ENCODE peak calls at places on chromosomes 7 and 10, in six cellular contexts. H, Q, K, M, F and L are unnamed samples.

GRCh38 chr10:73950155-73950554 is 39.2 kb downstream of the PLAU start:
- DNase-seq in Q (no peak), M (no peak), K (no peak), F (no peak), H (no peak), L (no peak)

GRCh38 chr10:43105793-43106158 is 28.9 kb downstream of the RET start:
- DNase-seq in H (no peak), K (no peak), F (no peak), M (no peak), Q (no peak), L (no peak)

GRCh38 chr7:7136423-7136822 is 45.9 kb upstream of the C1GALT1 start:
- DNase-seq in Q (peak), H (peak), K (no peak), F (no peak), M (peak), L (no peak)

GRCh38 chr10:63491558-63492316 is 26.0 kb upstream of the JMJD1C start:
- DNase-seq in F (no peak), K (peak), M (peak), H (no peak), Q (no peak), L (peak)

GRCh38 chr7:18400726-18401125 is 94.8 kb upstream of the HDAC9 start:
- DNase-seq in H (no peak), Q (no peak), M (no peak), F (no peak), K (no peak), L (no peak)

GRCh38 chr7:41885748-41886147 is 182.9 kb upstream of the INHBA start:
- DNase-seq in F (no peak), M (peak), K (no peak), H (no peak), Q (no peak), L (no peak)

GRCh38 chr10:29637537-29637936 is 2.8 kb upstream of the SVIL start:
- DNase-seq in F (no peak), M (no peak), Q (no peak), H (no peak), K (no peak), L (no peak)

GRCh38 chr10:73576178-73576889 is 14.8 kb downstream of the USP54 start:
- DNase-seq in M (peak), K (no peak), H (peak), F (no peak), Q (no peak), L (peak)

GRCh38 chr7:91351374-91351773 is 87.1 kb downstream of the FZD1 start:
- DNase-seq in H (no peak), F (no peak), Q (no peak), K (no peak), M (no peak), L (no peak)

GRCh38 chr7:92639213-92639896 is 49.2 kb upstream of the FAM133B start:
- DNase-seq in Q (no peak), K (no peak), F (no peak), H (peak), M (no peak), L (no peak)

GRCh38 chr7:129122086-129122750 is 22.3 kb upstream of the TSPAN33 start:
- DNase-seq in K (no peak), F (no peak), Q (no peak), M (no peak), H (peak), L (no peak)

GRCh38 chr7:115038158-115038557 is 116.3 kb downstream of the MDFIC start:
- DNase-seq in F (no peak), H (no peak), Q (no peak), K (peak), M (no peak), L (no peak)

GRCh38 chr7:63009771-63010170 is 988.9 kb upstream of the ZNF722 start:
- DNase-seq in K (no peak), F (no peak), Q (no peak), H (no peak), M (no peak), L (no peak)

GRCh38 chr7:116316838-116317612 is 106.7 kb downstream of the TES start:
- DNase-seq in Q (no peak), F (peak), H (peak), K (peak), M (peak), L (peak)

GRCh38 chr10:80283119-80283518 is 6.3 kb downstream of the MAT1A start:
- DNase-seq in M (no peak), K (no peak), H (no peak), Q (no peak), F (no peak), L (no peak)

GRCh38 chr7:140330128-140330527 is 68.2 kb downstream of the SLC37A3 start:
- DNase-seq in K (no peak), Q (no peak), M (no peak), H (no peak), F (no peak), L (no peak)

GRCh38 chr10:45034301-45034700 is 33.6 kb downstream of the ZNF22 start:
- DNase-seq in F (no peak), K (no peak), Q (no peak), H (no peak), M (no peak), L (no peak)

GRCh38 chr10:1454428-1454827 is 282.9 kb downstream of the ADARB2 start:
- DNase-seq in H (peak), F (no peak), Q (no peak), K (no peak), M (no peak), L (no peak)

GRCh38 chr7:137001041-137001440 is 132.6 kb downstream of the CHRM2 start:
- DNase-seq in F (no peak), Q (no peak), H (no peak), K (no peak), M (no peak), L (peak)

GRCh38 chr7:40680657-40681056 is 545.9 kb downstream of the SUGCT start:
- DNase-seq in M (peak), Q (peak), F (peak), K (no peak), H (no peak), L (no peak)
- TF ChIP-seq CTCF in M (peak), Q (no peak), F (peak), K (peak), H (peak), L (peak)

DNA sequence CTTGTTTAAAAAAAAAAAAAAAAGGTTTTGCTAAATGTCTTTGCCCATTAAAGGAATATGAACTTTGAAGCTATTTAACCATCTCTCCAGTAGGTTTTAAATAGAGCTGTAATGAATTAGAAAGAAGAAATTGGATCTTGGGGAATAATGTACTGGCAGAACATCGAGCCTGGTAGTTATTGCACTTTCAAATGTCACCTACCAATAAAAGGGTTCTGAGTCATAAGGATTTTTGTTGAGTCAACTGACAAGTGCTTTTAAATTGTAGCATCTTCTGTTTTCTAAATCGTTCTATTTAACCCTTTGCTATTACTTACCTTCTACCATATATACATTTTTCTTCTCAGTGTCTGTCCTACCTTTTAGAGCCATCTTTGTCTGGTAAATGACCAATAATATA is 10.7 kb downstream of the CUTC start:
- DNase-seq in K (no peak), Q (no peak), M (peak), H (no peak), F (no peak), L (no peak)
- H3K4me3 ChIP-seq in K (no peak), Q (no peak), M (no peak), H (no peak), F (no peak), L (no peak)

GRCh38 chr7:47281966-47282643 is 299.8 kb downstream of the TNS3 start:
- DNase-seq in F (no peak), Q (no peak), K (no peak), H (no peak), M (no peak), L (no peak)
- TF ChIP-seq CTCF in F (no peak), Q (no peak), K (no peak), H (no peak), M (no peak), L (no peak)

DNA sequence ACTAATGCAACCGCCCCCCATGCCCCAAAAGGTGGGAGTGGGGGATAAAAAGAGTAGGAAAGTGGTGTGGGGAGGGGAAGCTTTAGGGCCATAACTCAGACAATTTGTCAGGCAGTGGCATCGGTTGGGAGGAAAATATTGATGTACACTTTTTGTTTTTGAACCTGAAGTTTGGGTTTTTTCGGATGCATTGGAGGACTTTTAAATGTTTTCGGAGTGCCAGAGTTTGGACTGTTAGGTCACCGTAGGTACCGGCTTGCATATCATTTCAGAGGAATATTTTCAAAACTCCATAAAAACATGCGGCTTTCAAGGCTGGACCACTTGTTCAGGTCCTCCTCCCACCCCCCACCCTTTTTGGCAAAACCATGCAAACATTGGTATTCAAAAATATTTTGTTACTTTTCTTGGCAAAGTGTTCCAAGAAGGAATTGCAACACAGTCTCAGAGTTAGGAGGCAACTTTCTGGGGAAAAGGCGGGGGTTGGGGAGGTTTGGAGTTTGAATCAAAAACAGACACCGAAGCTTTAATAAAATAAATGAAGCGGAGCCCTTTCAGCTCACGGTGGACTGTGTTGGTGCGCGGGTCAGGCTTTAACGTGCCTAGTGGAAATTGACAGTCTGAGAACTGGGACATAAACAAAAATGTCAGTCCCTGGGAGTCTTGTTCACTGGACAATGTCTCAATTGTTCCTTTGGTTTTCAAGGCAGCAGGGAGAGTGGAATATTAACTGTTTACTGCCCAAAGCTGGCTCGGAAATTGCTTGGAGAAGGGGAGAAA is 109.1 kb downstream of the TCF7L2 start:
- DNase-seq in M (peak), H (no peak), Q (no peak), F (no peak), K (no peak), L (peak)
- H3K4me3 ChIP-seq in M (peak), H (no peak), Q (no peak), F (no peak), K (no peak), L (peak)

DNA sequence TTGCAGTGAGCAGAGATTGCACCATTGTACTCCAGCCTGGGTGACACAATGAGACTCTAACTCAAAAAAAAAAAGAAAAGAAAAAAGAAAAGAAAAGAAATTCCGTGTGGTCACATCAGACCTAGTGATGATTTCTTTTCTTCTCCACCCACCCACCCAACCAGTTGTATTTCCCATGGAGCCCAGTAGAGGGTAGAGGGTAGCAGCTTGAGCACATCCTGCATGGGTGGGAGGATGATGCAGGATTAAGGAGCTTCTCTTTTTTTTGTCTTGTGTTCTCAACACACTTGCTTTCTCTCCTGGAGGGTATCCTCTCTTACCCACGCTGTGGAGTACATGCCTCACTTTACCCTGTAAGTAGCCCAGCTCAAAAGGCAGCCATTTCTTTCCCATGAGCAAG is 118.6 kb upstream of the CARD11 start:
- DNase-seq in M (no peak), F (no peak), H (peak), Q (peak), K (no peak), L (no peak)
- TF ChIP-seq CTCF in M (no peak), F (peak), H (no peak), Q (peak), K (no peak), L (no peak)